ENCODE peak calls at places on chromosomes 6 and 20, in four cellular contexts. U, O, S and G are unnamed samples. For H3K36me3, the result is how much of the 10 kb centered on the place peaks cover.

GRCh38 chr20:3606021-3606420 is 57.2 kb downstream of the GFRA4 start:
- DNase-seq in U (no peak), O (no peak), S (no peak), G (no peak)

GRCh38 chr6:161079566-161080262 is 88.1 kb downstream of the MAP3K4 start:
- DNase-seq in O (no peak), U (no peak), S (peak), G (no peak)

GRCh38 chr6:45377041-45377554 is 636 bp downstream of the SUPT3H start:
- DNase-seq in S (no peak), O (no peak), U (peak), G (peak)

GRCh38 chr20:53080969-53081871 is 109.1 kb downstream of the TSHZ2 start:
- DNase-seq in O (peak), U (no peak), S (no peak), G (peak)

GRCh38 chr6:4265740-4266139 is 130.4 kb upstream of the ECI2 start:
- DNase-seq in U (no peak), O (no peak), S (no peak), G (no peak)

GRCh38 chr6:105804436-105804835 is 281.7 kb upstream of the PRDM1 start:
- DNase-seq in O (no peak), S (no peak), U (no peak), G (no peak)

GRCh38 chr6:139753198-139753861 is 378.9 kb upstream of the CITED2 start:
- DNase-seq in S (no peak), O (no peak), U (no peak), G (peak)

GRCh38 chr20:23668477-23668951 is 20.3 kb downstream of the CST4 start:
- DNase-seq in O (peak), S (peak), U (no peak), G (peak)

GRCh38 chr6:32950010-32950409 is 2.9 kb downstream of the HLA-DMA start:
- DNase-seq in U (no peak), O (no peak), S (no peak), G (no peak)

GRCh38 chr6:10559492-10560150 is 38.5 kb downstream of the GCNT2 start:
- DNase-seq in U (no peak), O (peak), S (no peak), G (no peak)

GRCh38 chr6:56806368-56806767 is 148.5 kb upstream of the BEND6 start:
- DNase-seq in U (no peak), S (no peak), O (no peak), G (no peak)

GRCh38 chr20:2302369-2302768 is 6.6 kb downstream of the TGM3 start:
- DNase-seq in S (peak), U (no peak), O (no peak), G (peak)

GRCh38 chr6:108080010-108080780 is 5.7 kb upstream of the OSTM1 start:
- DNase-seq in U (no peak), S (no peak), O (no peak), G (no peak)

GRCh38 chr20:58580493-58580835 is 65.3 kb upstream of the APCDD1L start:
- DNase-seq in O (no peak), U (no peak), S (no peak), G (no peak)

GRCh38 chr6:56862415-56863175 is 92.3 kb upstream of the BEND6 start:
- DNase-seq in O (peak), U (no peak), S (no peak), G (no peak)

GRCh38 chr6:94639564-94639963 is 937.8 kb upstream of the MANEA start:
- DNase-seq in O (no peak), S (no peak), U (no peak), G (no peak)

GRCh38 chr20:4130404-4131189 is 115.2 kb upstream of the RNF24 start:
- DNase-seq in S (peak), U (no peak), O (peak), G (no peak)

GRCh38 chr6:40719671-40720374 is 132.7 kb upstream of the LRFN2 start:
- DNase-seq in O (peak), S (no peak), U (peak), G (no peak)

GRCh38 chr20:44114755-44115044 is 72.3 kb downstream of the JPH2 start:
- DNase-seq in U (no peak), O (no peak), S (no peak), G (no peak)

GRCh38 chr6:44594471-44594870 is 207.0 kb downstream of the CDC5L start:
- DNase-seq in U (no peak), O (no peak), S (no peak), G (no peak)

DNA sequence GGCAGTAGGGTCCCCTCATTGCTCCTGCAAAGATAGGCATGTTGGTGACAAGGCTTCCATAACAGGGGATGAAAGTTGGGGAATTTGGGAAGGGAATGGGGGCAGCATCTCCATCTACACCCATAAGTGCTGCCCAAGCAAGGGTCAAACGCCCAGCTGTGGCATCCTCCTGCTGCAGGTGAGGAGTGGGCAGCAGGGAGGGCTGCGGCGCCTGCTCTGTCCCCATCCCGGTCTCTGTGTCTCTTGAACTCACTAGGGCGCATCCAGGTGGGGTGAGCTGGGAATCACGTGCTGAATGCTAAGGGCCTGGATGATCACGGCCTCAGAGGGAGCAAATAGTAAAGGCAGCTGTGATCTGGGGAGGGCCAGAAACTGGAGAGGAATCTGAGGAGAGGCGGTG is 9.1 kb downstream of the MICA start:
- DNase-seq in S (no peak), U (no peak), O (no peak), G (no peak)
- H3K36me3 ChIP-seq in S (half or more), U (under half), O (under half), G (under half)

DNA sequence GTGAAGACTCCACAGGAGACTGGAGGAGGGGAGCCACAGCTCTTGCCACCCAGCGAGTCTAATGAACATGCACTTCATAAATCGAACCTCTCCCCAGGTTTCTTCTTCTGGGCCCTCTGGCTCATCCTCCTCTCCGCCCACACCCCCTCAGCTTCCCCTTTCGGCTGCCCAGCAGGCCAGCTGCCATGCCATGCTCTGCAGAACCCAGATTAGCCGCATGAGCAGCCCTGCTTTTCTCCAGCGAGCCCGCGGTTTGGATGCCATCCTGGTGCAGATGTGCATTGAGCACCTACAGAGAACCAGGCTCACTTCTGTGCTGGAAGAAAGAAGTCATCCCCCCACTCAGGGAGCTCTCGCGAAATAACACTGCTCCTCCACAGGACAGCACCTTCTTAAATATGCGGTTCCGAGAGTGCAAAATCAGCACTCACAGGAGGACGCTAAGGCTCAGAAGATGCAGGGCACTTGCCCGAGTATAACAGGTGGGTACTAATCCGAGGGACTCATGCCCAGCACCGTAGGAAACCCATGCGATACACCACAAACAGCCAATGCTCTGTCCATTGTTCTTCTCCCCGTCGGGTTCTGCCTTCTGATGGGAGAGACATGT is 143.0 kb upstream of the THBS2 start:
- DNase-seq in U (no peak), S (no peak), O (no peak), G (no peak)
- TF ChIP-seq MYC in U (no peak), S (no peak), O (no peak), G (no peak)

GRCh38 chr6:87244380-87244779 is 78.0 kb upstream of the SMIM8 start:
- DNase-seq in O (no peak), U (no peak), S (peak), G (no peak)

GRCh38 chr6:87241304-87241703 is 81.1 kb upstream of the SMIM8 start:
- DNase-seq in S (no peak), U (no peak), O (no peak), G (no peak)

GRCh38 chr6:87243812-87244211 is 78.6 kb upstream of the SMIM8 start:
- DNase-seq in O (no peak), S (no peak), U (no peak), G (no peak)
- H3K36me3 ChIP-seq in O (under half), S (under half), U (under half), G (under half)

GRCh38 chr6:149898966-149899365 is 1.1 kb upstream of the RAET1E start:
- DNase-seq in O (no peak), S (no peak), U (no peak), G (no peak)

GRCh38 chr6:149897015-149897697 is 757 bp downstream of the RAET1E start:
- DNase-seq in U (no peak), S (no peak), O (peak), G (no peak)

GRCh38 chr6:149899486-149899885 is 1.6 kb upstream of the RAET1E start:
- DNase-seq in S (no peak), O (no peak), U (no peak), G (no peak)

GRCh38 chr6:149896491-149896890 is 1.4 kb downstream of the RAET1E start:
- DNase-seq in O (peak), S (no peak), U (no peak), G (no peak)

DNA sequence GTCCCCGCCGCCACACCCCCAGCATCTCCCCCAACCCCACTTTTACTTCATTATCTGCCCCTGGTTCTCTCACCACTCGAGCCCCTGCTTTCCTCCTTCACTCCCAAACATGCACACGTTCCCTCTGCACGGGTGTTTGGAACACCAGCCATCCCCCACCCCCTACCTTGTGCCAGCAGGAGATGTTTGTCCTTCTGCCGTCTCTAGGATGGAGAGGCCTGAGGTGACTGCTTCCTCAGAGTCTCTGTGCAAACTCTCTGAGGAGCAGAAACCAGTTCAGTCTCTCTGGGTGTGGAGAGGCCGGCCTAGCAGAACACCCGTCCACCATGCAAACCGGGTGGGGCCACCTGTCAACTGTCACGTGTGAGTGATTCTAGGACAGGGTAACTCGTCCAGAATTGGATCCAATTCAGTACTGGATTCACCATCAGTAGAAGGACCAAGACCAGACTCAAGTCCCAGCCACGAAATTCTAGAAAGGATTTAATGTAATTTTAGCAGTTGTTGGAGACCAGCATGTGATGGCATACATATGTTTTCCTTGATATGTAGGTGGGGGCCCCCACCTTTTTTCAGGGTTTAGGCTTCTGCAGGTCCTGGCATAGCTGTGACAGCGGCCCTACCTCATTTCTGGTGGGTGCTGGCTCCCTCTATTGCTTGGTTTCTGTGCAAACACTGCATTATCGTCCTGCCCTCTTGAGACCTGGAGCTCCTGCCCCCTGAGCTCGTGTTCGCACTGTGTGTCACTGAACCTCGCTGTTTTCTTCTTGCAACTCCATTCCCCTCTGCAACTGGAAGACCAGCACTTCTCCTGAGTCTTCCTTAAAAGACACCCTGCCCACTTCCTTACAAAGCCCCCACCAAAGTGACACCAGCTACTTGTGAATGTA is at the start of gene RAET1E:
- DNase-seq in U (no peak), O (no peak), S (peak), G (no peak)
- TF ChIP-seq MYC in U (no peak), O (no peak), S (no peak), G (no peak)

GRCh38 chr6:18160921-18161320 is 5.7 kb downstream of the KDM1B start:
- DNase-seq in O (no peak), S (no peak), U (no peak), G (no peak)
- H3K36me3 ChIP-seq in O (under half), S (half or more), U (under half), G (under half)

GRCh38 chr6:16759181-16759645 is 2.0 kb downstream of the ATXN1 start:
- DNase-seq in O (no peak), U (no peak), S (no peak), G (no peak)
- TF ChIP-seq MYC in O (no peak), U (no peak), S (no peak), G (no peak)